ENCODE peak calls at places on chromosomes 6 and 20, in four cellular contexts. D, K, L and C are unnamed samples.

GRCh38 chr6:112622036-112622435 is 274.9 kb downstream of the RFPL4B start:
- DNase-seq in D (no peak), K (no peak), L (no peak), C (no peak)

GRCh38 chr6:23329091-23329490 is 759.7 kb downstream of the HDGFL1 start:
- DNase-seq in D (no peak), K (no peak), L (no peak), C (no peak)

GRCh38 chr6:39917329-39917728 is 16.9 kb downstream of the MOCS1 start:
- DNase-seq in D (no peak), K (no peak), L (no peak), C (no peak)

GRCh38 chr20:39390186-39390585 is 428.0 kb downstream of the DHX35 start:
- DNase-seq in D (no peak), K (no peak), L (no peak), C (no peak)

GRCh38 chr6:157773248-157773773 is 49.7 kb upstream of the SNX9 start:
- DNase-seq in D (peak), K (no peak), L (no peak), C (no peak)

GRCh38 chr6:99587792-99588191 is 18.8 kb upstream of the PRDM13 start:
- DNase-seq in D (no peak), K (no peak), L (no peak), C (no peak)

GRCh38 chr6:90044833-90045337 is 150.6 kb downstream of the GJA10 start:
- DNase-seq in D (peak), K (no peak), L (no peak), C (peak)

GRCh38 chr6:35669441-35669776 is 19.3 kb downstream of the FKBP5 start:
- DNase-seq in D (no peak), K (no peak), L (no peak), C (peak)

GRCh38 chr6:12064538-12064937 is 52.4 kb downstream of the HIVEP1 start:
- DNase-seq in D (no peak), K (no peak), L (no peak), C (no peak)

GRCh38 chr6:143325379-143326140 is 124.9 kb downstream of the ADAT2 start:
- DNase-seq in D (peak), K (no peak), L (no peak), C (peak)

GRCh38 chr6:878179-878578 is 185.2 kb upstream of the EXOC2 start:
- DNase-seq in D (no peak), K (no peak), L (no peak), C (no peak)

GRCh38 chr6:154297711-154298110 is 58.9 kb downstream of the IPCEF1 start:
- DNase-seq in D (no peak), K (no peak), L (no peak), C (no peak)

GRCh38 chr6:131197716-131198115 is 62.4 kb downstream of the AKAP7 start:
- DNase-seq in D (no peak), K (no peak), L (no peak), C (no peak)

GRCh38 chr6:122869437-122870024 is 80.5 kb downstream of the SMPDL3A start:
- DNase-seq in D (peak), K (no peak), L (peak), C (peak)

GRCh38 chr20:12053348-12053747 is 135.7 kb downstream of the BTBD3 start:
- DNase-seq in D (peak), K (no peak), L (no peak), C (peak)